ENCODE peak calls at places on chromosomes 3 and 15, in four cellular contexts. M is AG04450, E is mucosa of descending colon, G is thoracic aorta. T is an unnamed sample.

GRCh38 chr15:69718916-69719315 is 266.3 kb downstream of the RPLP1 start:
- DNase-seq in M (no peak), E (no peak), G (no peak), T (peak)

GRCh38 chr15:47711654-47712053 is 5.7 kb upstream of the SEMA6D start:
- DNase-seq in M (no peak), E (no peak), G (no peak), T (no peak)

GRCh38 chr3:143084856-143085731 is 34.5 kb upstream of the CHST2 start:
- DNase-seq in M (no peak), E (no peak), G (no peak), T (no peak)

GRCh38 chr3:14847613-14848541 is 29.1 kb downstream of the FGD5 start:
- DNase-seq in M (no peak), E (peak), G (no peak), T (peak)

GRCh38 chr3:136142592-136142991 is 53.5 kb downstream of the MSL2 start:
- DNase-seq in M (peak), E (no peak), G (no peak), T (no peak)

GRCh38 chr3:46895761-46896160 is 18.2 kb downstream of the PTH1R start:
- DNase-seq in M (no peak), E (no peak), G (no peak), T (no peak)

GRCh38 chr3:50885491-50885890 is 210.8 kb downstream of the DOCK3 start:
- DNase-seq in M (no peak), E (no peak), G (no peak), T (no peak)

GRCh38 chr3:151504606-151505005 is 43.7 kb upstream of the IGSF10 start:
- DNase-seq in M (no peak), E (no peak), G (no peak), T (no peak)

GRCh38 chr3:177195242-177195940 is 1.9 kb downstream of the TBL1XR1 start:
- DNase-seq in M (no peak), E (peak), G (no peak), T (no peak)

GRCh38 chr3:146160233-146160963 is 586 bp downstream of the PLOD2 start:
- DNase-seq in M (no peak), E (peak), G (peak), T (peak)

GRCh38 chr15:31215490-31216209 is 111.0 kb upstream of the KLF13 start:
- DNase-seq in M (no peak), E (peak), G (peak), T (peak)

GRCh38 chr3:80051602-80051962 is 283.8 kb upstream of the ROBO1 start:
- DNase-seq in M (no peak), E (no peak), G (no peak), T (no peak)

GRCh38 chr15:84572231-84572630 is 28.6 kb upstream of the ZSCAN2 start:
- DNase-seq in M (no peak), E (no peak), G (no peak), T (no peak)

GRCh38 chr15:41989573-41990242 is 17.4 kb upstream of the EHD4 start:
- DNase-seq in M (peak), E (peak), G (peak), T (peak)

GRCh38 chr3:136195258-136196063 is 674 bp downstream of the MSL2 start:
- DNase-seq in M (peak), E (peak), G (peak), T (peak)

GRCh38 chr3:106030620-106030945 is 161.8 kb upstream of the CBLB start:
- DNase-seq in M (no peak), E (no peak), G (no peak), T (no peak)

GRCh38 chr3:100697723-100698285 is 11.5 kb upstream of the TFG start:
- DNase-seq in M (no peak), E (no peak), G (no peak), T (no peak)

GRCh38 chr15:88513195-88513594 is 33.3 kb downstream of the DET1 start:
- DNase-seq in M (no peak), E (no peak), G (no peak), T (no peak)

GRCh38 chr3:22485943-22486342 is 717.2 kb upstream of the UBE2E2 start:
- DNase-seq in M (no peak), E (no peak), G (no peak), T (no peak)

GRCh38 chr15:60526127-60526616 is 47.2 kb upstream of the ICE2 start:
- DNase-seq in M (no peak), E (no peak), G (no peak), T (peak)

GRCh38 chr3:165755571-165755970 is 81.7 kb downstream of the BCHE start:
- DNase-seq in M (no peak), E (no peak), G (no peak), T (no peak)

GRCh38 chr3:15399970-15400369 is 27.4 kb downstream of the METTL6 start:
- DNase-seq in M (no peak), E (no peak), G (no peak), T (no peak)

GRCh38 chr3:82281205-82281604 is 519.8 kb upstream of the GBE1 start:
- DNase-seq in M (no peak), E (no peak), G (no peak), T (no peak)

GRCh38 chr15:52765779-52766178 is 24.4 kb downstream of the ONECUT1 start:
- DNase-seq in M (no peak), E (no peak), G (no peak), T (no peak)

GRCh38 chr15:63501256-63502089 is 2.9 kb upstream of the USP3 start:
- DNase-seq in M (peak), E (peak), G (peak), T (peak)

GRCh38 chr3:38459499-38460048 is 5.9 kb downstream of the ACVR2B start:
- DNase-seq in M (no peak), E (no peak), G (no peak), T (peak)

GRCh38 chr3:42209917-42210316 is 56.1 kb downstream of the CCK start:
- DNase-seq in M (no peak), E (no peak), G (no peak), T (peak)
- H3K4me3 ChIP-seq in M (no peak), E (no peak), G (no peak), T (no peak)

DNA sequence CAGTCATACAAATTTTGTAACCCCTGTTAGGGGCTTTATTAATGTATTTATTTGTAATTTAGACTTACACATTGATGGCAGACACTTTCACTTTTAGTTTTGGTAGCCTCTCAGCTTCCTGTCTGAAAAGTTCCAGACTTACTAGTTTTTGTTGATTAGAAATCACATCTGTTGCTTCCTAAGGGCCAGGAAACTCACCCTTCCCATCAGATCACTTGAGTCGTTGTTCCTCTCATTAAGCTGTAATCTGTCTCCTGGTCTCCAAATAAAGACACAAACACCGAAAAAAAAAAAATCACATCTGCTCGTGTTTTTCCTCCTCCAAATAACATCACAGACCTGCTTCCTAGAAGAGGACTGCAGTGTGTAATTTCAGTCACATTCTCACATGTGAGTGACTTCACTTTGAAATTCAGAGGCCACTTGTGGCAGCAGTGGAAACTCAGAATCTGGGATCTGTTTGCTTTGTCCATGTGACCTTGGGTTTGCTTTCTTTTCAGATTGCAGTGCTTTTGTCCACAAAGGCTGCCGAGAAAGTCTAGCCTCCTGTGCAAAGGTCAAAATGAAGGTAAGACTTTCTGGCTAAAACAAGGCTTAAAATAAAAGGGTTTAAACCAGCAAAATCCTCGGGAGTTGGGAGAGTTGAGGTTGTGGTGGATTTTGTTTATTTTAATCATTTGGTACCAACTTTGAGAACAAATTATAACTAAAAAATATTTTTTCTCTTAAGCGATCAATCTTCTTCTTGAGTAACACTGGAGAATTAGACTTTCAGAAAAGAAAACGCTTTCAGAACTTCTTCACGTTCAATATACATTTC is 87.0 kb downstream of the KLHL25 start:
- DNase-seq in M (no peak), E (peak), G (no peak), T (no peak)
- H3K4me3 ChIP-seq in M (peak), E (no peak), G (peak), T (no peak)

DNA sequence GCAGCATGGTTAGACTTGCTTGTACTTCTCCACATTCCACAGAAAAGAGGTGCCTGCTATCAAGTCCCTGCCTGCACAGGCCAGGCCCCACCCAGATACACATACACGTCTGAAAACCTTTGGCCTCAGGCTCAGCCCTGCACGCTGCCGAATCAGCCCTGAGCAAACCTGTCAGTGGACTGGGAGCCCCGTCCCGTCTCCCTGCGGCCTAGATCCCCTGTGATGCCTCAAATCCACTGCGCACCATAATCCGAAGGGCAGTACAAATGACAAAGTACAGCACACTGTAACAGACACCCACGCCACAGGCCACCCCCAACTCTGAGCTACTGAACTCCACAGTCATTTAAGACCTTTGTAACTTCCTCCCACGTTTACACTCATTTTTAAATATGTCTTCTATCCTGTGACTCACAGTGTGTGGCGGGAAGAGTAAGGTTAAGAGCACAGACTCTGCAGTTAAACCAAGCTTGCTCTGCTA is 67.1 kb downstream of the MB21D2 start:
- DNase-seq in M (no peak), E (peak), G (no peak), T (peak)
- H3K4me3 ChIP-seq in M (no peak), E (no peak), G (no peak), T (no peak)

DNA sequence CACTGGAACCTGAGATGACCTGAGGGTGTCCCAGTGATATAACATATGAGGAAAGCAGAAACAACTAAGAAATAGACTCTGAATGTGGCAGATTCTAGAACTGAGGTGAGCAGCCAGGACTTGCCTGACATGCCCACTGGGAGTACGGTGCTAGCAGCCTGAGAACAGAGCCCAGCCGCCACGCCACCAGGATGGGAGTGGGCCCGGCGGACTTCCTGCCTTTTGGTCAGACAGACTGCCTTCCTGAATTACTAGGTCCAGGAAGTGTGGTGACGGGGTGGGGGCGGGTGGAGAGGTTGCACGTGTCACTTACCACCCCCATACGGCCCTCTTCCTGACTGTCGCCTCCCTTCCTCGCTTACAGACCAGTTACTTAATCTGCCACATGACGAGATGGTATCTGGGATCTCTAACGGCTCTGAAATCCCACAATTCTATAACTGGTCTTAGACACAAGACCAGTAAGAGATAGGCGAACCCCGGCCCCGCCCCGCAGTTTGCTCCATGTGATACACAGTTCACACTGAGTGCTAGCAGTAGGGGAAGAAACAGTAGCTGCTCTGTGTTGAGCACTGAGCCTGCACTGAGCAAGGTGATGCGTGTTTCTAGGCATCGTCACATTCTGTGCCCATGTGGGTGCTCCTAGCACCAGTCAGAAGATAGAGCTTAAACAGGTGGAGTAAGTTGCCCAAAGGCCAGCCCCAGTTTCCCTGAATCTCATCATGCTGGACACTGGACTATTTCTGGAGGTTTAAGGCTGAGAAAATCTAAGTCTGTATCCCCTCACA is 95.7 kb downstream of the CPN2 start:
- DNase-seq in M (no peak), E (peak), G (no peak), T (peak)
- H3K4me3 ChIP-seq in M (no peak), E (no peak), G (peak), T (no peak)

GRCh38 chr15:96360581-96361308 is 30.2 kb downstream of the NR2F2 start:
- DNase-seq in M (no peak), E (no peak), G (no peak), T (no peak)
- H3K4me3 ChIP-seq in M (peak), E (no peak), G (peak), T (no peak)

GRCh38 chr3:190340071-190340470 is 17.8 kb upstream of the CLDN1 start:
- DNase-seq in M (no peak), E (no peak), G (no peak), T (no peak)

GRCh38 chr3:190346541-190346940 is 24.3 kb upstream of the CLDN1 start:
- DNase-seq in M (no peak), E (no peak), G (no peak), T (no peak)

GRCh38 chr3:190345878-190346277 is 23.6 kb upstream of the CLDN1 start:
- DNase-seq in M (no peak), E (no peak), G (no peak), T (no peak)

DNA sequence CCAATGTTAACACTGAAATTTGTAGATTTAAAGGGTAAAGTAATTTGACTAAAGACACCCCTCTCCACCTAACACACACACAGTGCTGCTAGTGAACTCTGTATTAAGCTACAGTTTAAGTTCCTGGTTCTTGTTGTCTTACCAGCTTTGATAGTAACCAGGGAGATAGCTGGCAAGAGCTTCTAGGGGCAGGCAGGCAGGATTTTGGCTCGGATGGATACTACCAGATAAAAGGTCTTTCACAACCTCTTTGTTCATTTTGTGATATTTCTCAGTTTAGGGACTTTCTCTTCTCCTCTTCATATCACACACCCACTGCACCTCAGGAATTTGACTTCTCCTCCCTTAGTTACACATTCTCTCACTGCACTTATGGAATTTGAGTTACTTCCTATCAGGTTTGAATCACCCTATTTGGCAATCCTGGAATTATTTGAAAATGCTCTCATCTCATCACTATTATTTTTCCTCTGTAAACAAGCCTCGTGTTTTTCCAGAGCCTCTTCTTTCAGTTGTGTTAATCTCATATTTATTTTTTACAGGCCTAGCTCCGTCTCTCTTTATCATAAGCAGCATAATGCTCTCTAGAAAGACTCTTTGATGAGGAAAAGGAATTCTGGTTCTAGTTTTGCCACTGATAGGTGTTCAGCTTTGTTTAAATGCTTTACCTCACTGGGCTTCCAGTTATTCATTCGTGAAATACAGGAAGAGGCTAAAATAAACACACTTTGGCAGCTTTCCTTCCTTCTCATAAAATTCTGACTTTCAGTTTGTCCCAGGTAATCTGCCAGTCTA is 23.0 kb upstream of the CLDN1 start:
- DNase-seq in M (peak), E (peak), G (no peak), T (no peak)
- H3K4me3 ChIP-seq in M (peak), E (no peak), G (no peak), T (no peak)

DNA sequence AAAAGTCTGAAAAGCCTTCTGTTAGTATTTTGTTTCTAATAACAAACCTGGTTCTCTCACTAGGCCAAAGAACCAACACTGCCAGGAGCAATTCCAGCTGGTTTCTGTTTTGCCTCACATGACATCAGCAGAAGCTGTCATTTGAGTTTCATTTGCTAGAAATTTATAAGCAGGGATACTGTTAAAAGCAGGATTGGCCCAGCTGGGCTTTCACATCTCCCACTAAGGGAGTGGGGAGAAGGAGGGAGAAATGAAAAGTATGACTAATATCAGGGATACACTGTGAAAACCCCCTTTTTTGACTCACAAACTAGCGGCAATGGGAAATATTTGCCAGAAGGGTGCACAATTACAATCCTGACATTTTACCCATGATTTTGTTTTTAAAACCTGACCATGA is 5.3 kb downstream of the CCDC80 start:
- DNase-seq in M (peak), E (peak), G (no peak), T (no peak)
- H3K4me3 ChIP-seq in M (peak), E (no peak), G (peak), T (no peak)

DNA sequence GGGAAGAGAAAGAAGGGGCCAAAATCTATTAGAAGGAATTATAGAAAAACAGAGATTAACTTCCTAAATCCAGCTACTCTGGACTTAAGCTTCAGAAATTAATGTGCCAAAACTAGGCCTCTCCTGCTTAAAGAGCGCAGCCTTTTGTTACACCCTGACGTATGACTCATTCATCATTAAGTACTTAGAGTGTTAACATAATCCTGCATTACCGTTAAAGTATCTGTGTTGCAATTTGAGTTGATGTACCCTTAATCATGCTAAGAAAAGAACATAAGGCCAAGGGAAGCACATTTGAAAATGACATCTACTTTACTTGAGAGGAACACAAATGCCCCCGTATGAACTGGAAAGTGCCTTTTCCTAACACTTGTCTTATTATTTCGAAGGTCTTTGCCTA is 7.9 kb downstream of the HTR3D start:
- DNase-seq in M (no peak), E (no peak), G (no peak), T (no peak)
- H3K4me3 ChIP-seq in M (no peak), E (no peak), G (no peak), T (no peak)

DNA sequence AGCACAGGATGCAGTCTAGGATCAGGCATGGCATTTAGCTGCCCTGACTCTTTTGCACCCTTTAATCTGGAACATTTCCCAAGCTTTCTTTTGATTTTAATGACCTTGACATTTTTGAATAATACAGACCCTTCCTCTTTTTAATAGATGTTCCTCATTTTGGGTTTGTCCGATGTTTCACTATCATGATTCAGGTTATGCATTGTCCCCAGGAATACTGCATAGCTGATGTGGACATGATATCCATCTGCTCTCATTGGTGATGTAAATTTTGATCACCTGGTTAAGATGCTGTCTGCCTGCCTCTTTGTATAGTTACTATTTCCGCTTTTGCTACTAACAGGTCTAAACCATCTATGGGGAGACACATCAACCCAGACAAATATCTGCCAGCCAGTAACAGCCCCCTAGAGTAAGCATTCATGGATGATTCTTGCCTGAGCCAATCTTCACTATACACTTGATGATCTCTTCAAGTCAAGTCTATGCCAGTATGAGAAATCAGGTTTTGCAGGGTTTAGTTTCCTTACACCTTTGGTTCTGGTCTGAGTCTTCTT is 50.6 kb upstream of the ULK4 start:
- DNase-seq in M (no peak), E (no peak), G (no peak), T (no peak)
- H3K4me3 ChIP-seq in M (no peak), E (no peak), G (peak), T (no peak)

GRCh38 chr3:33060609-33061337 is 36.2 kb downstream of the GLB1 start:
- DNase-seq in M (no peak), E (peak), G (no peak), T (no peak)

GRCh38 chr3:33054100-33055097 is 42.5 kb downstream of the GLB1 start:
- DNase-seq in M (no peak), E (no peak), G (no peak), T (no peak)

GRCh38 chr3:33061782-33062181 is 35.2 kb downstream of the GLB1 start:
- DNase-seq in M (peak), E (no peak), G (no peak), T (no peak)

GRCh38 chr3:33058780-33059179 is 38.2 kb downstream of the GLB1 start:
- DNase-seq in M (no peak), E (no peak), G (no peak), T (no peak)

GRCh38 chr3:33057320-33058298 is 39.3 kb downstream of the GLB1 start:
- DNase-seq in M (no peak), E (no peak), G (no peak), T (no peak)
- H3K4me3 ChIP-seq in M (no peak), E (no peak), G (no peak), T (no peak)